ENCODE peak calls at places on chromosomes 4 and X, in five cellular contexts. One of them, this sample, is unnamed.

GRCh38 chrX:54721424-54721823 is 76.6 kb downstream of the ITIH6 start:
- DNase-seq in IMR-90: no peak
- DNase-seq in thoracic aorta: no peak
- DNase-seq in dorsolateral prefrontal cortex: no peak
- DNase-seq in uterus: no peak
- DNase-seq in this sample: no peak

GRCh38 chr4:67475155-67475554 is 70.1 kb downstream of the CENPC start:
- DNase-seq in IMR-90: no peak
- DNase-seq in dorsolateral prefrontal cortex: no peak
- DNase-seq in uterus: no peak
- DNase-seq in thoracic aorta: no peak
- DNase-seq in this sample: no peak

GRCh38 chrX:43559643-43560042 is 96.5 kb upstream of the MAOA start:
- DNase-seq in thoracic aorta: no peak
- DNase-seq in dorsolateral prefrontal cortex: peak
- DNase-seq in uterus: peak
- DNase-seq in IMR-90: peak
- DNase-seq in this sample: no peak

GRCh38 chr4:126440297-126440696 is 1125.5 kb downstream of the FAT4 start:
- DNase-seq in IMR-90: no peak
- DNase-seq in uterus: no peak
- DNase-seq in dorsolateral prefrontal cortex: no peak
- DNase-seq in thoracic aorta: no peak
- DNase-seq in this sample: no peak

GRCh38 chr4:136691607-136692006 is 840.7 kb downstream of the PCDH18 start:
- DNase-seq in thoracic aorta: no peak
- DNase-seq in dorsolateral prefrontal cortex: no peak
- DNase-seq in IMR-90: no peak
- DNase-seq in uterus: no peak
- DNase-seq in this sample: no peak

GRCh38 chr4:178577933-178578332 is 1135.7 kb upstream of the AGA start:
- DNase-seq in dorsolateral prefrontal cortex: no peak
- DNase-seq in uterus: no peak
- DNase-seq in thoracic aorta: no peak
- DNase-seq in IMR-90: no peak
- DNase-seq in this sample: no peak

GRCh38 chr4:64718091-64718490 is 308.8 kb upstream of the TECRL start:
- DNase-seq in IMR-90: no peak
- DNase-seq in uterus: no peak
- DNase-seq in thoracic aorta: no peak
- DNase-seq in dorsolateral prefrontal cortex: no peak
- DNase-seq in this sample: no peak

GRCh38 chrX:4182010-4182806 is 468.8 kb upstream of the PRKX start:
- DNase-seq in IMR-90: no peak
- DNase-seq in dorsolateral prefrontal cortex: no peak
- DNase-seq in thoracic aorta: no peak
- DNase-seq in uterus: no peak
- DNase-seq in this sample: no peak

GRCh38 chr4:68218044-68218443 is 27.4 kb downstream of the TMPRSS11B start:
- DNase-seq in thoracic aorta: no peak
- DNase-seq in dorsolateral prefrontal cortex: no peak
- DNase-seq in uterus: no peak
- DNase-seq in IMR-90: no peak
- DNase-seq in this sample: no peak

GRCh38 chrX:19673334-19674040 is 158.2 kb upstream of the MAP3K15 start:
- DNase-seq in IMR-90: peak
- DNase-seq in uterus: peak
- DNase-seq in dorsolateral prefrontal cortex: peak
- DNase-seq in thoracic aorta: peak
- DNase-seq in this sample: no peak

GRCh38 chrX:149074429-149074828 is 430.7 kb downstream of the IDS start:
- DNase-seq in dorsolateral prefrontal cortex: no peak
- DNase-seq in thoracic aorta: no peak
- DNase-seq in uterus: no peak
- DNase-seq in IMR-90: no peak
- DNase-seq in this sample: no peak

GRCh38 chr4:165760182-165760581 is 112.9 kb upstream of the TLL1 start:
- DNase-seq in IMR-90: no peak
- DNase-seq in thoracic aorta: no peak
- DNase-seq in uterus: no peak
- DNase-seq in dorsolateral prefrontal cortex: no peak
- DNase-seq in this sample: no peak

GRCh38 chr4:161160718-161161117 is 1003.1 kb downstream of the FSTL5 start:
- DNase-seq in IMR-90: no peak
- DNase-seq in uterus: no peak
- DNase-seq in dorsolateral prefrontal cortex: no peak
- DNase-seq in thoracic aorta: no peak
- DNase-seq in this sample: no peak

GRCh38 chrX:69424161-69424560 is 80.0 kb upstream of the NALF2 start:
- DNase-seq in uterus: no peak
- DNase-seq in IMR-90: peak
- DNase-seq in dorsolateral prefrontal cortex: no peak
- DNase-seq in thoracic aorta: no peak
- DNase-seq in this sample: no peak

GRCh38 chr4:41525129-41525528 is 12.8 kb upstream of the LIMCH1 start:
- DNase-seq in IMR-90: peak
- DNase-seq in dorsolateral prefrontal cortex: no peak
- DNase-seq in uterus: no peak
- DNase-seq in thoracic aorta: no peak
- DNase-seq in this sample: no peak

GRCh38 chrX:18666614-18667013 is 5.3 kb downstream of the RS1 start:
- DNase-seq in IMR-90: no peak
- DNase-seq in uterus: no peak
- DNase-seq in dorsolateral prefrontal cortex: no peak
- DNase-seq in thoracic aorta: no peak
- DNase-seq in this sample: no peak

GRCh38 chr4:42464550-42465124 is 67.3 kb downstream of the SHISA3 start:
- DNase-seq in thoracic aorta: no peak
- DNase-seq in uterus: no peak
- DNase-seq in dorsolateral prefrontal cortex: no peak
- DNase-seq in IMR-90: peak
- DNase-seq in this sample: no peak

GRCh38 chr4:3244747-3245146 is 4.2 kb upstream of the MSANTD1 start:
- DNase-seq in thoracic aorta: no peak
- DNase-seq in dorsolateral prefrontal cortex: no peak
- DNase-seq in IMR-90: no peak
- DNase-seq in uterus: no peak
- DNase-seq in this sample: no peak

GRCh38 chr4:57048590-57049304 is 61.4 kb downstream of the IGFBP7 start:
- DNase-seq in IMR-90: peak
- DNase-seq in uterus: no peak
- DNase-seq in dorsolateral prefrontal cortex: no peak
- DNase-seq in thoracic aorta: no peak
- DNase-seq in this sample: no peak

GRCh38 chr4:142278171-142278570 is 567.9 kb downstream of the INPP4B start:
- DNase-seq in dorsolateral prefrontal cortex: no peak
- DNase-seq in thoracic aorta: no peak
- DNase-seq in uterus: no peak
- DNase-seq in IMR-90: peak
- DNase-seq in this sample: no peak

GRCh38 chr4:182764137-182764536 is 153.0 kb downstream of the DCTD start:
- DNase-seq in dorsolateral prefrontal cortex: no peak
- DNase-seq in IMR-90: peak
- DNase-seq in thoracic aorta: no peak
- DNase-seq in uterus: no peak
- DNase-seq in this sample: no peak

GRCh38 chrX:129686422-129686948 is 31.7 kb upstream of the APLN start:
- DNase-seq in dorsolateral prefrontal cortex: no peak
- DNase-seq in IMR-90: peak
- DNase-seq in uterus: peak
- DNase-seq in thoracic aorta: no peak
- DNase-seq in this sample: peak

GRCh38 chrX:115896362-115896761 is 274.2 kb upstream of the AGTR2 start:
- DNase-seq in uterus: no peak
- DNase-seq in IMR-90: no peak
- DNase-seq in dorsolateral prefrontal cortex: no peak
- DNase-seq in thoracic aorta: no peak
- DNase-seq in this sample: no peak

GRCh38 chr4:17968721-17969120 is 52.8 kb downstream of the LCORL start:
- DNase-seq in dorsolateral prefrontal cortex: no peak
- DNase-seq in uterus: no peak
- DNase-seq in thoracic aorta: no peak
- DNase-seq in IMR-90: no peak
- DNase-seq in this sample: no peak

GRCh38 chr4:73538162-73538561 is 56.6 kb downstream of the AFM start:
- DNase-seq in dorsolateral prefrontal cortex: no peak
- DNase-seq in IMR-90: no peak
- DNase-seq in thoracic aorta: no peak
- DNase-seq in uterus: no peak
- DNase-seq in this sample: no peak
- TF ChIP-seq CTCF in dorsolateral prefrontal cortex: no peak
- TF ChIP-seq CTCF in IMR-90: no peak
- TF ChIP-seq CTCF in thoracic aorta: no peak
- TF ChIP-seq CTCF in uterus: no peak
- TF ChIP-seq CTCF in this sample: no peak

GRCh38 chr4:92163348-92163747 is 140.4 kb upstream of the GRID2 start:
- DNase-seq in IMR-90: peak
- DNase-seq in uterus: no peak
- DNase-seq in thoracic aorta: no peak
- DNase-seq in dorsolateral prefrontal cortex: no peak
- DNase-seq in this sample: no peak
- TF ChIP-seq CTCF in IMR-90: peak
- TF ChIP-seq CTCF in uterus: no peak
- TF ChIP-seq CTCF in thoracic aorta: no peak
- TF ChIP-seq CTCF in dorsolateral prefrontal cortex: no peak
- TF ChIP-seq CTCF in this sample: peak

DNA sequence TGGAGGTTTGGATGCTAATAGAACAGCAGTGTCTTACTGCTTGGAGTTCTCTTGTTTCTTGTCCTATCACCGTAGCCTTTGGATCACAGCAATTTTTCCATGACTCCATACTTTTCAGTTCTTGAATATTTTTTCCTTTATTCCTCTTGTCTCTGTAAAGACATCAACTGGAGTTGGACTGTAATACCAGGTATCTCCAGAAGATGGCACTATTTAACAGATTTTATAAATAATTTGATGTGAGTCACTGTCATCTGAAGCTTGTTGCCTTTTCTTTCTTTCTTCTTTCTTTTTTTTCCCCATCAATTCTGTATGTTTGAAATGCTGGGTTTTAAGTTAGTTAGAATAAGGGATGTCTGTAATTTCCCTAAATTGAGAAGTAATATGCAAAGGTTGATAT is 24.1 kb downstream of the HPRT1 start:
- DNase-seq in dorsolateral prefrontal cortex: no peak
- DNase-seq in thoracic aorta: no peak
- DNase-seq in uterus: no peak
- DNase-seq in IMR-90: peak
- DNase-seq in this sample: no peak
- TF ChIP-seq CTCF in dorsolateral prefrontal cortex: peak
- TF ChIP-seq CTCF in thoracic aorta: peak
- TF ChIP-seq CTCF in uterus: peak
- TF ChIP-seq CTCF in IMR-90: peak
- TF ChIP-seq CTCF in this sample: peak

DNA sequence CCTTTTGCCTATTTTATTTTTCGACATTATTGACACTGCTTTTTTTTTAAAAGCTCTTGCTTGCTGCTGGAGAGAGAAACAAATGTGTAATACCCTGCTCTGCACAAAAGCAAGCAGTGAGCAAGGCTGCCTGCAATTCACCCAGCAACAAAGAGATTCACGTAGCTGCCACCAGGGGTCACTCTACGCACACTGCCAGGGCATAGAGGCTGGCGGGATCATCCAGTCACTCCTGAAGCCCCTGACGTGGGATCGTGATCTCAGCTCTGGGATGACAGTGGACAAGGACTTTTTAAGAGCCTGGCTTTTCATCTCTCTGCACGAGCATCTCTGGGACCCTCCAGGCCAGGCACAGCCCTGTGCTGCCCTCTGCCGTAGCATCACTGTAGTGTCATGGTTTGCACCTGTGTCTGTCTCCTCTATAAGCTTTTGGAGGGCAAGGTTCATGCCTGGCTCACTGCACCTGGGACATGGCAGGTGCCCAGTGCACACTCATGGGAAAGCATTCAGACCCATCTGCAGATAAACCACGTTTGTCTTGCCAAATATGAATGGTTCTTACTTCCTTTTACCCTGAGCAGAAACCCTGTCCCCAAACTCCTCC is 19.8 kb downstream of the C4orf50 start:
- DNase-seq in dorsolateral prefrontal cortex: peak
- DNase-seq in thoracic aorta: no peak
- DNase-seq in IMR-90: peak
- DNase-seq in uterus: peak
- DNase-seq in this sample: peak
- TF ChIP-seq CTCF in dorsolateral prefrontal cortex: peak
- TF ChIP-seq CTCF in thoracic aorta: peak
- TF ChIP-seq CTCF in IMR-90: peak
- TF ChIP-seq CTCF in uterus: peak
- TF ChIP-seq CTCF in this sample: peak

DNA sequence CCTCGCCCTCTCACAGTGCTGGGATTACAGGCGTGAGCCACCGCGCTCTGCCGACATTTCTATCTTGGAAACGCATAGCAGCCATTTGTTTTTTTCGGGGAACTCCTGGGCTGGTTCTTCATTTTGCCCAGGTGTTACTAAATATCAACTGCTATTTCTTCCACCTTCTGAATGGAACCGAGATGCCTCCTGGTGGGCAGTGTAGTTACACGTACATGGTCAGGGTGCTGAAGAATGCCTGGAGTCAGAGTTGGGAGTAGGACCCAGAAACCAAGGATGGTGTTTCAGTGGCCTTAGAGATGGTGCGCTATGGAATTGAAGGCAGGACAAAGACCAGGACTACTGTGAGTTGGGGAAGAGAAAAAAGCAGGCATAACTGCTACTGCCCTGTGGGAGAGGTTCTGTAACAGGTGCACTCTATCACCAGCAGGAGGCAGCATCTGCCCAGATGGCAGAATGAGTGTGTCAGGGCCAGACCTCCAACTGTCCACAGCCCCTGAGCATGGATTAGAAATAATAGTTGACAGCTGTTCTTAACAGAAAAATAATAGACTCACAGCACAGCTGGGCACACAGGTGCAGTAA is 81.7 kb downstream of the ZC4H2 start:
- DNase-seq in uterus: no peak
- DNase-seq in IMR-90: peak
- DNase-seq in thoracic aorta: no peak
- DNase-seq in dorsolateral prefrontal cortex: no peak
- DNase-seq in this sample: no peak
- TF ChIP-seq CTCF in uterus: peak
- TF ChIP-seq CTCF in IMR-90: peak
- TF ChIP-seq CTCF in thoracic aorta: no peak
- TF ChIP-seq CTCF in dorsolateral prefrontal cortex: no peak
- TF ChIP-seq CTCF in this sample: no peak

DNA sequence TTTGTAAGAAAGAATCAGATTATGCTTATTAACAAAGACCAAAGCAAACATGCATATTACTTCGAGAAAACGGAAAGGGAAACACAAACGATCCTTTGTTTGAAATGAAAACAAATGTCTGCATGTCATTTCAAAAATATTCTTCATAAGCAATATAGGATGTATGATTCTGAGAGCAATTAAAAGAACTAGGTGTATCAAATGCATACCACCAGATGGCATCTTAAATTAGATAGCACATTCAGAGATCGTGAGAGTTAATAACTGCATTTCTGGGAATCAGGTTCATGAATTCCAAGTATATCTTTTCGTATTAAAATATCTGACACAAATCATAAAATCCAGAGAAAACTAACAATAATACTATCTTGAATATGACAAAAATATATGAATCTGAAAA is 159.5 kb downstream of the PPP3CA start:
- DNase-seq in thoracic aorta: no peak
- DNase-seq in uterus: no peak
- DNase-seq in dorsolateral prefrontal cortex: no peak
- DNase-seq in IMR-90: no peak
- DNase-seq in this sample: no peak
- TF ChIP-seq CTCF in thoracic aorta: no peak
- TF ChIP-seq CTCF in uterus: peak
- TF ChIP-seq CTCF in dorsolateral prefrontal cortex: peak
- TF ChIP-seq CTCF in IMR-90: no peak
- TF ChIP-seq CTCF in this sample: peak